ENCODE peak calls at places on chromosomes 3 and 15, in nine cellular contexts. C is GM12891, D is stomach, Q is esophagus muscularis mucosa, B is H1, M is upper lobe of left lung, K is suprapubic skin, X is breast epithelium, G is HepG2. E is an unnamed sample.

GRCh38 chr3:83769791-83770663 is 1188.8 kb upstream of the CADM2 start:
- DNase-seq in G (no peak), B (no peak), X (no peak), K (no peak), M (no peak), C (no peak), D (no peak), Q (no peak), E (no peak)

GRCh38 chr15:62895905-62896316 is 146.6 kb upstream of the TPM1 start:
- DNase-seq in B (no peak), M (no peak), G (peak; percentile 62), D (no peak), Q (no peak), C (no peak), X (no peak), K (no peak), E (no peak)

GRCh38 chr3:71050521-71051258 is 532.8 kb downstream of the FOXP1 start:
- DNase-seq in B (no peak), M (no peak), X (no peak), G (peak; percentile 61), K (no peak), D (no peak), Q (peak; percentile 57), C (no peak), E (no peak)

GRCh38 chr15:35723852-35724251 is 177.9 kb upstream of the DPH6 start:
- DNase-seq in X (no peak), M (no peak), K (no peak), C (no peak), G (no peak), Q (no peak), B (no peak), D (no peak), E (no peak)

GRCh38 chr3:157065201-157065600 is 94.7 kb downstream of the CCNL1 start:
- DNase-seq in G (no peak), M (no peak), Q (peak; percentile 75), X (no peak), C (no peak), K (no peak), D (no peak), B (peak; percentile 55), E (no peak)

GRCh38 chr15:70461017-70461416 is 302.3 kb downstream of the UACA start:
- DNase-seq in M (no peak), K (no peak), D (no peak), G (no peak), X (no peak), Q (no peak), C (no peak), B (no peak), E (no peak)

GRCh38 chr15:99614749-99615288 is 49.0 kb downstream of the MEF2A start:
- DNase-seq in Q (no peak), G (no peak), C (no peak), X (no peak), B (no peak), D (no peak), K (no peak), M (peak; percentile 46), E (no peak)

GRCh38 chr15:63998489-63998888 is 47.8 kb downstream of the DAPK2 start:
- DNase-seq in Q (no peak), C (no peak), K (no peak), G (no peak), D (no peak), B (no peak), M (no peak), X (no peak), E (no peak)

GRCh38 chr3:106215047-106215446 is 346.2 kb upstream of the CBLB start:
- DNase-seq in B (no peak), M (no peak), Q (no peak), C (no peak), K (no peak), G (no peak), X (no peak), D (no peak), E (no peak)

GRCh38 chr15:60971719-60972118 is 257.4 kb downstream of the RORA start:
- DNase-seq in G (no peak), M (no peak), Q (peak; percentile 74), C (no peak), B (no peak), K (no peak), X (no peak), D (no peak), E (no peak)

GRCh38 chr15:60973637-60974415 is 255.3 kb downstream of the RORA start:
- DNase-seq in C (no peak), K (no peak), X (no peak), M (no peak), B (no peak), D (no peak), G (no peak), Q (peak; percentile 90), E (no peak)

GRCh38 chr15:60972866-60973265 is 256.2 kb downstream of the RORA start:
- DNase-seq in G (no peak), X (no peak), M (no peak), C (no peak), Q (no peak), K (no peak), B (no peak), D (no peak), E (no peak)

GRCh38 chr15:60970246-60971170 is 258.6 kb downstream of the RORA start:
- DNase-seq in G (no peak), B (no peak), M (no peak), X (no peak), K (no peak), C (no peak), D (no peak), Q (peak; percentile 89), E (no peak)

GRCh38 chr15:60972301-60972700 is 256.8 kb downstream of the RORA start:
- DNase-seq in G (no peak), D (no peak), C (no peak), M (no peak), Q (peak; percentile 62), B (no peak), X (no peak), K (no peak), E (no peak)
- TF ChIP-seq POLR2AphosphoS5 in G (no peak), D (no peak), C (no peak), M (no peak), Q (peak; percentile 26), B (no peak), X (no peak), K (no peak), E (no peak)

GRCh38 chr3:155853214-155854146 is 747 bp downstream of the SLC33A1 start:
- DNase-seq in X (no peak), D (peak; percentile 29), Q (no peak), G (peak; percentile 36), M (peak; percentile 29), C (no peak), K (peak; percentile 81), B (no peak), E (peak; percentile 89)

GRCh38 chr3:155859859-155860258 is 5.6 kb upstream of the SLC33A1 start:
- DNase-seq in Q (no peak), D (no peak), M (no peak), B (no peak), X (no peak), G (peak; percentile 44), K (no peak), C (no peak), E (no peak)

DNA sequence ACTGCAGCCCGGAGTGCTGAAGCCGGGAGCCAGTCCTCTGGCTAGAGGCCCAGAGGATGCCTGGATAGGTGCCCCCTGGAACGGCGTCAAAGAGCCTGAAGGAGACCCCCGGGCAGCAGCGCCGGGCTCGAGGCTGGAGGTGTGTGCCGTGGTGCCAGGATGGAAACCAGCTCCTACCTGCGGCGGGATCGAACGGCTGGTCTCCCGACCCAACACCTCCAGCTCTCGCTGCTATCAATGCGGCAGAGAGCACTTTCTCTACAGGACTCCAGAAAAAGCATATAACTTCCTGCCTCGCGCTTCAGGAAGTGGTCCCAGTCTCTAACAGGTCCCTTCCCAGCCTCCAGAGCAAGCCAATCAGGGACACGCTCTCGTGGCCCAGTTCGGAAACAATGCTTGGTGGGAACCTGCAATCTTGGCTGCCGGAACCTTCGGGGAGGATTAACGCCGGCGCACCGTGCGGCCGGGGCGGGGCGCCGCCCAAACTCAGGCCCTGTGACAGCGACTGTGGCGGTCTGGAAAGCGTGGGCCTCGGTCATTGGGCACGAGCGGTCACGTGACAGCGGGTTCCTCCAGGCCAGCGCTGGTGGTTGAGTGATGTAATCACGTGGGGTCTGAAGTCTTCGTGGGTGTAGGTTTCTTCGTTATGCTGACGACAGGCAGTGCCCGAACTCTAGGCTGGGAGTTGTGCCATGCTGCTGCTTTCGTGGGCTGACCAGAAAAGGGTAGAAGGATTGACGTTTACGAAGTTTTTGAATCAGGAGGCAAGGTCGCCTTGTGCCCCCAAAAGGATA is at the start of gene SLC33A1:
- DNase-seq in K (peak; percentile 99), D (peak; percentile 99), G (peak; percentile 98), Q (peak; percentile 100), B (peak; percentile 98), M (peak; percentile 100), C (peak; percentile 91), X (peak; percentile 99), E (peak; percentile 100)
- TF ChIP-seq POLR2A in K (peak; percentile 52), D (peak; percentile 80), G (peak; percentile 86), Q (no peak), B (peak; percentile 78), M (peak; percentile 43), C (peak; percentile 92), X (peak; percentile 37), E (peak; percentile 51)

DNA sequence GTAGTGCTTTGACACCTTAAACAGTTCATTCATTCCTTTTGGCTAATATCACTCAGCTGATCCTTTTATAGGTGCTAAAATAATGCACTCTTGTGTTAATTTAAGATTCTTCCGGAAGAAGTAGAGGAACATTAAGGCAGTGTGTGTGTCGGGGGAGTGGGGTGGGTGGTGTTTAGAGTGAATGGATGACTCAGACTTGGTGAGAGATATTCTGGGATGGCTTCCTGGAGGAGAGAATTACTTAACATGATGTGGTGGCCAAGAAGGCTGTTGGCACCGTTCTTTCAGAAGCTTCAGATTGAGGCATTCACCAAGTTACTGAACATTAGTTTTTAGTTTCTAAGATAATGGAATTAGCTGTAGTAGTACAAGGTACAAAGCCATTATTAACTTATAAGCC is 125.6 kb upstream of the ROPN1 start:
- DNase-seq in K (no peak), M (no peak), X (no peak), C (no peak), B (no peak), Q (no peak), G (no peak), D (no peak), E (no peak)
- TF ChIP-seq POLR2AphosphoS5 in K (no peak), M (no peak), X (no peak), C (no peak), B (no peak), Q (no peak), G (no peak), D (no peak), E (no peak)

DNA sequence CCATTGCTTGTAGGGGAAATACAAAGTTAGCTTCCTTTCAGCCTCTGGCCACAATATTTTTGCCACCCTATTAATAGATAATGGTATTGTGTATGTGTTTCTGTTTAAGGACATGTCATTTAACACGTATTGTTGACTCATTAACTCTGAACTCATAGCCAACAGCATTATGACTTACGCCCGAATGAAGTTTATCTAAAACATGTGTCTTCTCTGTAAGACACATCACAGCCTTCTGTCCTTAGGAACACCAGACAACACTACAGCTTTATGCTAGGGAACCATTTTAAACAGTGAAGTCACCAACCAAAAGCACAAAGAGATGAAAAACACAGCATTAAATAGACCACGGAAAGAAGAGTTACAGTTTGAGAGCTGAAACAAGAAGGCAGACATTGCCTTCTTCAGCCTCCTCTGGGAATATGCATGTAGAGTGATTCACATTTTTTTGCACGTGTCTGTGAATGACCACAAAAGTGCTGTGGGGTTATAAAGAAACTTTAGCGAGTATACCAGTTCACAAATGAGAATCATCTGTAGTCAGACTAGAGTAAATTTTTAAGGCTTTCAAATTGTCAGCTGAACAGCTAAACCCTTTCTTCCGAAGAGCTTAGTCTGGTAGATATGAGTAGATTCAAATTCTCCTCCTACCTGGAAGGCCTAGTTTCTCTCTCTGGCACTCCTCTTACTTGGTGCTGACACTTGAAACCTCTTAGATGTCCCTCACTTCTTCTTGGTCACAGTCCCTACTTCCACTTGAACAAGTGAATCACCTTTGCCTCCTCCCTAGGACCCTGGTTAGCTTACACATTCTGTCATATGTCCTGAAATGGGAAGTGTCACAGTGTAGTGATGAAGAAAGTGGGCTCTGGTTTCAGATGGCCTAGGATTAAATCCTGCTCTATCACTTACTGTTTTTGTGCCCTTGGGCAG is 32.2 kb downstream of the MCTP2 start:
- DNase-seq in C (no peak), B (no peak), G (no peak), M (no peak), D (no peak), K (no peak), Q (no peak), X (no peak), E (no peak)
- TF ChIP-seq POLR2A in C (no peak), B (no peak), G (no peak), M (no peak), D (no peak), K (no peak), Q (no peak), X (no peak), E (no peak)

E was measured in vagina.